ENCODE peak calls at places on chromosomes 2 and 18, in eight cellular contexts. One of them, this sample, is unnamed.

GRCh38 chr2:128310094-128310716 is 8.5 kb downstream of the HS6ST1 start:
- DNase-seq in T-cell: no peak
- DNase-seq in mucosa of descending colon: peak
- DNase-seq in B cell: no peak
- DNase-seq in activated CD8-positive, alpha-beta memory T cell treated with anti-CD3 and anti-CD28 coated beads, Interleukin-2, amount 50 U/mL, for 48 hours: no peak
- DNase-seq in neural progenitor cell: no peak
- DNase-seq in stimulated activated CD8-positive, alpha-beta memory T cell treated with anti-CD3 and anti-CD28 coated beads, Interleukin-15, amount 100 ng/mL, for 24 hours: no peak
- DNase-seq in C1 segment of cervical spinal cord: no peak
- DNase-seq in this sample: no peak

GRCh38 chr2:15745329-15745728 is 153.7 kb downstream of the DDX1 start:
- DNase-seq in T-cell: no peak
- DNase-seq in B cell: no peak
- DNase-seq in stimulated activated CD8-positive, alpha-beta memory T cell treated with anti-CD3 and anti-CD28 coated beads, Interleukin-15, amount 100 ng/mL, for 24 hours: no peak
- DNase-seq in C1 segment of cervical spinal cord: no peak
- DNase-seq in neural progenitor cell: no peak
- DNase-seq in mucosa of descending colon: no peak
- DNase-seq in activated CD8-positive, alpha-beta memory T cell treated with anti-CD3 and anti-CD28 coated beads, Interleukin-2, amount 50 U/mL, for 48 hours: no peak
- DNase-seq in this sample: no peak

GRCh38 chr2:157894694-157895450 is 18.7 kb upstream of the ACVR1 start:
- DNase-seq in C1 segment of cervical spinal cord: no peak
- DNase-seq in stimulated activated CD8-positive, alpha-beta memory T cell treated with anti-CD3 and anti-CD28 coated beads, Interleukin-15, amount 100 ng/mL, for 24 hours: no peak
- DNase-seq in mucosa of descending colon: no peak
- DNase-seq in B cell: no peak
- DNase-seq in activated CD8-positive, alpha-beta memory T cell treated with anti-CD3 and anti-CD28 coated beads, Interleukin-2, amount 50 U/mL, for 48 hours: no peak
- DNase-seq in neural progenitor cell: no peak
- DNase-seq in T-cell: no peak
- DNase-seq in this sample: no peak

GRCh38 chr2:186542002-186542401 is 47.9 kb upstream of the ITGAV start:
- DNase-seq in C1 segment of cervical spinal cord: no peak
- DNase-seq in neural progenitor cell: no peak
- DNase-seq in mucosa of descending colon: no peak
- DNase-seq in B cell: no peak
- DNase-seq in T-cell: no peak
- DNase-seq in activated CD8-positive, alpha-beta memory T cell treated with anti-CD3 and anti-CD28 coated beads, Interleukin-2, amount 50 U/mL, for 48 hours: no peak
- DNase-seq in stimulated activated CD8-positive, alpha-beta memory T cell treated with anti-CD3 and anti-CD28 coated beads, Interleukin-15, amount 100 ng/mL, for 24 hours: no peak
- DNase-seq in this sample: no peak

GRCh38 chr2:85438291-85439110 is 20.0 kb downstream of the SH2D6 start:
- DNase-seq in mucosa of descending colon: peak
- DNase-seq in activated CD8-positive, alpha-beta memory T cell treated with anti-CD3 and anti-CD28 coated beads, Interleukin-2, amount 50 U/mL, for 48 hours: no peak
- DNase-seq in neural progenitor cell: no peak
- DNase-seq in T-cell: no peak
- DNase-seq in C1 segment of cervical spinal cord: peak
- DNase-seq in B cell: no peak
- DNase-seq in stimulated activated CD8-positive, alpha-beta memory T cell treated with anti-CD3 and anti-CD28 coated beads, Interleukin-15, amount 100 ng/mL, for 24 hours: no peak
- DNase-seq in this sample: no peak

GRCh38 chr2:201466050-201466660 is 14.6 kb downstream of the STRADB start:
- DNase-seq in T-cell: no peak
- DNase-seq in neural progenitor cell: no peak
- DNase-seq in C1 segment of cervical spinal cord: no peak
- DNase-seq in activated CD8-positive, alpha-beta memory T cell treated with anti-CD3 and anti-CD28 coated beads, Interleukin-2, amount 50 U/mL, for 48 hours: no peak
- DNase-seq in mucosa of descending colon: no peak
- DNase-seq in stimulated activated CD8-positive, alpha-beta memory T cell treated with anti-CD3 and anti-CD28 coated beads, Interleukin-15, amount 100 ng/mL, for 24 hours: no peak
- DNase-seq in B cell: no peak
- DNase-seq in this sample: no peak

GRCh38 chr2:191358325-191359025 is 113.3 kb downstream of the MYO1B start:
- DNase-seq in stimulated activated CD8-positive, alpha-beta memory T cell treated with anti-CD3 and anti-CD28 coated beads, Interleukin-15, amount 100 ng/mL, for 24 hours: no peak
- DNase-seq in mucosa of descending colon: no peak
- DNase-seq in T-cell: no peak
- DNase-seq in activated CD8-positive, alpha-beta memory T cell treated with anti-CD3 and anti-CD28 coated beads, Interleukin-2, amount 50 U/mL, for 48 hours: no peak
- DNase-seq in neural progenitor cell: no peak
- DNase-seq in B cell: no peak
- DNase-seq in C1 segment of cervical spinal cord: no peak
- DNase-seq in this sample: no peak

GRCh38 chr18:24153397-24153796 is 14.5 kb downstream of the CABYR start:
- DNase-seq in C1 segment of cervical spinal cord: no peak
- DNase-seq in mucosa of descending colon: no peak
- DNase-seq in activated CD8-positive, alpha-beta memory T cell treated with anti-CD3 and anti-CD28 coated beads, Interleukin-2, amount 50 U/mL, for 48 hours: no peak
- DNase-seq in B cell: no peak
- DNase-seq in T-cell: no peak
- DNase-seq in stimulated activated CD8-positive, alpha-beta memory T cell treated with anti-CD3 and anti-CD28 coated beads, Interleukin-15, amount 100 ng/mL, for 24 hours: no peak
- DNase-seq in neural progenitor cell: no peak
- DNase-seq in this sample: no peak

GRCh38 chr18:51659781-51660180 is 462.3 kb upstream of the MEX3C start:
- DNase-seq in mucosa of descending colon: no peak
- DNase-seq in B cell: no peak
- DNase-seq in neural progenitor cell: peak
- DNase-seq in stimulated activated CD8-positive, alpha-beta memory T cell treated with anti-CD3 and anti-CD28 coated beads, Interleukin-15, amount 100 ng/mL, for 24 hours: no peak
- DNase-seq in T-cell: no peak
- DNase-seq in activated CD8-positive, alpha-beta memory T cell treated with anti-CD3 and anti-CD28 coated beads, Interleukin-2, amount 50 U/mL, for 48 hours: no peak
- DNase-seq in C1 segment of cervical spinal cord: no peak
- DNase-seq in this sample: no peak

GRCh38 chr2:178553047-178553446 is 72.8 kb downstream of the PLEKHA3 start:
- DNase-seq in activated CD8-positive, alpha-beta memory T cell treated with anti-CD3 and anti-CD28 coated beads, Interleukin-2, amount 50 U/mL, for 48 hours: no peak
- DNase-seq in stimulated activated CD8-positive, alpha-beta memory T cell treated with anti-CD3 and anti-CD28 coated beads, Interleukin-15, amount 100 ng/mL, for 24 hours: no peak
- DNase-seq in mucosa of descending colon: no peak
- DNase-seq in T-cell: no peak
- DNase-seq in C1 segment of cervical spinal cord: no peak
- DNase-seq in B cell: no peak
- DNase-seq in neural progenitor cell: no peak
- DNase-seq in this sample: no peak

GRCh38 chr2:204344119-204344518 is 201.2 kb upstream of the PARD3B start:
- DNase-seq in B cell: no peak
- DNase-seq in T-cell: no peak
- DNase-seq in mucosa of descending colon: no peak
- DNase-seq in activated CD8-positive, alpha-beta memory T cell treated with anti-CD3 and anti-CD28 coated beads, Interleukin-2, amount 50 U/mL, for 48 hours: no peak
- DNase-seq in C1 segment of cervical spinal cord: no peak
- DNase-seq in neural progenitor cell: no peak
- DNase-seq in stimulated activated CD8-positive, alpha-beta memory T cell treated with anti-CD3 and anti-CD28 coated beads, Interleukin-15, amount 100 ng/mL, for 24 hours: no peak
- DNase-seq in this sample: no peak

GRCh38 chr18:57835904-57836303 is 32.8 kb upstream of the ATP8B1 start:
- DNase-seq in C1 segment of cervical spinal cord: no peak
- DNase-seq in B cell: no peak
- DNase-seq in neural progenitor cell: no peak
- DNase-seq in stimulated activated CD8-positive, alpha-beta memory T cell treated with anti-CD3 and anti-CD28 coated beads, Interleukin-15, amount 100 ng/mL, for 24 hours: no peak
- DNase-seq in mucosa of descending colon: no peak
- DNase-seq in T-cell: no peak
- DNase-seq in activated CD8-positive, alpha-beta memory T cell treated with anti-CD3 and anti-CD28 coated beads, Interleukin-2, amount 50 U/mL, for 48 hours: no peak
- DNase-seq in this sample: no peak

GRCh38 chr2:81991282-81991681 is 1686.7 kb upstream of the LRRTM1 start:
- DNase-seq in T-cell: no peak
- DNase-seq in mucosa of descending colon: no peak
- DNase-seq in C1 segment of cervical spinal cord: no peak
- DNase-seq in B cell: no peak
- DNase-seq in stimulated activated CD8-positive, alpha-beta memory T cell treated with anti-CD3 and anti-CD28 coated beads, Interleukin-15, amount 100 ng/mL, for 24 hours: no peak
- DNase-seq in neural progenitor cell: no peak
- DNase-seq in activated CD8-positive, alpha-beta memory T cell treated with anti-CD3 and anti-CD28 coated beads, Interleukin-2, amount 50 U/mL, for 48 hours: no peak
- DNase-seq in this sample: no peak

GRCh38 chr2:202377308-202377736 is 1.2 kb downstream of the BMPR2 start:
- DNase-seq in neural progenitor cell: peak
- DNase-seq in B cell: peak
- DNase-seq in C1 segment of cervical spinal cord: peak
- DNase-seq in T-cell: no peak
- DNase-seq in activated CD8-positive, alpha-beta memory T cell treated with anti-CD3 and anti-CD28 coated beads, Interleukin-2, amount 50 U/mL, for 48 hours: peak
- DNase-seq in mucosa of descending colon: peak
- DNase-seq in stimulated activated CD8-positive, alpha-beta memory T cell treated with anti-CD3 and anti-CD28 coated beads, Interleukin-15, amount 100 ng/mL, for 24 hours: no peak
- DNase-seq in this sample: no peak

GRCh38 chr2:111919794-111920608 is 21.6 kb downstream of the MERTK start:
- DNase-seq in stimulated activated CD8-positive, alpha-beta memory T cell treated with anti-CD3 and anti-CD28 coated beads, Interleukin-15, amount 100 ng/mL, for 24 hours: no peak
- DNase-seq in mucosa of descending colon: peak
- DNase-seq in T-cell: no peak
- DNase-seq in neural progenitor cell: no peak
- DNase-seq in activated CD8-positive, alpha-beta memory T cell treated with anti-CD3 and anti-CD28 coated beads, Interleukin-2, amount 50 U/mL, for 48 hours: no peak
- DNase-seq in B cell: no peak
- DNase-seq in C1 segment of cervical spinal cord: peak
- DNase-seq in this sample: no peak

GRCh38 chr2:98134138-98134537 is 47.2 kb downstream of the VWA3B start:
- DNase-seq in stimulated activated CD8-positive, alpha-beta memory T cell treated with anti-CD3 and anti-CD28 coated beads, Interleukin-15, amount 100 ng/mL, for 24 hours: no peak
- DNase-seq in B cell: peak
- DNase-seq in C1 segment of cervical spinal cord: no peak
- DNase-seq in T-cell: no peak
- DNase-seq in neural progenitor cell: peak
- DNase-seq in mucosa of descending colon: no peak
- DNase-seq in activated CD8-positive, alpha-beta memory T cell treated with anti-CD3 and anti-CD28 coated beads, Interleukin-2, amount 50 U/mL, for 48 hours: peak
- DNase-seq in this sample: peak

GRCh38 chr2:104444392-104444791 is 409.5 kb upstream of the POU3F3 start:
- DNase-seq in stimulated activated CD8-positive, alpha-beta memory T cell treated with anti-CD3 and anti-CD28 coated beads, Interleukin-15, amount 100 ng/mL, for 24 hours: no peak
- DNase-seq in activated CD8-positive, alpha-beta memory T cell treated with anti-CD3 and anti-CD28 coated beads, Interleukin-2, amount 50 U/mL, for 48 hours: no peak
- DNase-seq in B cell: no peak
- DNase-seq in T-cell: no peak
- DNase-seq in neural progenitor cell: no peak
- DNase-seq in C1 segment of cervical spinal cord: no peak
- DNase-seq in mucosa of descending colon: no peak
- DNase-seq in this sample: no peak

GRCh38 chr18:392926-393325 is 107.6 kb downstream of the COLEC12 start:
- DNase-seq in neural progenitor cell: no peak
- DNase-seq in mucosa of descending colon: no peak
- DNase-seq in T-cell: no peak
- DNase-seq in C1 segment of cervical spinal cord: no peak
- DNase-seq in activated CD8-positive, alpha-beta memory T cell treated with anti-CD3 and anti-CD28 coated beads, Interleukin-2, amount 50 U/mL, for 48 hours: no peak
- DNase-seq in B cell: no peak
- DNase-seq in stimulated activated CD8-positive, alpha-beta memory T cell treated with anti-CD3 and anti-CD28 coated beads, Interleukin-15, amount 100 ng/mL, for 24 hours: no peak
- DNase-seq in this sample: no peak

GRCh38 chr2:9655441-9656269 is 24.9 kb upstream of the YWHAQ start:
- DNase-seq in C1 segment of cervical spinal cord: no peak
- DNase-seq in mucosa of descending colon: no peak
- DNase-seq in T-cell: no peak
- DNase-seq in B cell: no peak
- DNase-seq in neural progenitor cell: no peak
- DNase-seq in stimulated activated CD8-positive, alpha-beta memory T cell treated with anti-CD3 and anti-CD28 coated beads, Interleukin-15, amount 100 ng/mL, for 24 hours: peak
- DNase-seq in activated CD8-positive, alpha-beta memory T cell treated with anti-CD3 and anti-CD28 coated beads, Interleukin-2, amount 50 U/mL, for 48 hours: peak
- DNase-seq in this sample: no peak

GRCh38 chr2:53559302-53559967 is 208.2 kb upstream of the CHAC2 start:
- DNase-seq in neural progenitor cell: no peak
- DNase-seq in mucosa of descending colon: no peak
- DNase-seq in B cell: no peak
- DNase-seq in stimulated activated CD8-positive, alpha-beta memory T cell treated with anti-CD3 and anti-CD28 coated beads, Interleukin-15, amount 100 ng/mL, for 24 hours: no peak
- DNase-seq in C1 segment of cervical spinal cord: no peak
- DNase-seq in activated CD8-positive, alpha-beta memory T cell treated with anti-CD3 and anti-CD28 coated beads, Interleukin-2, amount 50 U/mL, for 48 hours: no peak
- DNase-seq in T-cell: no peak
- DNase-seq in this sample: no peak

GRCh38 chr2:130391058-130391871 is 35.4 kb downstream of the PTPN18 start:
- DNase-seq in C1 segment of cervical spinal cord: peak
- DNase-seq in T-cell: peak
- DNase-seq in activated CD8-positive, alpha-beta memory T cell treated with anti-CD3 and anti-CD28 coated beads, Interleukin-2, amount 50 U/mL, for 48 hours: peak
- DNase-seq in mucosa of descending colon: peak
- DNase-seq in stimulated activated CD8-positive, alpha-beta memory T cell treated with anti-CD3 and anti-CD28 coated beads, Interleukin-15, amount 100 ng/mL, for 24 hours: no peak
- DNase-seq in neural progenitor cell: peak
- DNase-seq in B cell: peak
- DNase-seq in this sample: peak

GRCh38 chr2:77190721-77191346 is 331.3 kb downstream of the LRRTM4 start:
- DNase-seq in neural progenitor cell: no peak
- DNase-seq in mucosa of descending colon: no peak
- DNase-seq in T-cell: no peak
- DNase-seq in activated CD8-positive, alpha-beta memory T cell treated with anti-CD3 and anti-CD28 coated beads, Interleukin-2, amount 50 U/mL, for 48 hours: no peak
- DNase-seq in stimulated activated CD8-positive, alpha-beta memory T cell treated with anti-CD3 and anti-CD28 coated beads, Interleukin-15, amount 100 ng/mL, for 24 hours: no peak
- DNase-seq in B cell: no peak
- DNase-seq in C1 segment of cervical spinal cord: no peak
- DNase-seq in this sample: no peak

GRCh38 chr2:214019229-214019972 is 391.5 kb upstream of the VWC2L start:
- DNase-seq in activated CD8-positive, alpha-beta memory T cell treated with anti-CD3 and anti-CD28 coated beads, Interleukin-2, amount 50 U/mL, for 48 hours: no peak
- DNase-seq in C1 segment of cervical spinal cord: no peak
- DNase-seq in mucosa of descending colon: no peak
- DNase-seq in B cell: no peak
- DNase-seq in neural progenitor cell: no peak
- DNase-seq in stimulated activated CD8-positive, alpha-beta memory T cell treated with anti-CD3 and anti-CD28 coated beads, Interleukin-15, amount 100 ng/mL, for 24 hours: no peak
- DNase-seq in T-cell: no peak
- DNase-seq in this sample: no peak